ENCODE peak calls at places on chromosomes 1 and 21, in eight cellular contexts. W, G, B, O, Y, R, Q and L are unnamed samples.

GRCh38 chr21:15139881-15140280 is 75.1 kb upstream of the NRIP1 start:
- DNase-seq in W (no peak), G (no peak), B (no peak), O (no peak), Y (no peak), R (no peak), Q (no peak), L (no peak)

GRCh38 chr1:33379631-33380354 is 51.1 kb downstream of the PHC2 start:
- DNase-seq in W (no peak), G (no peak), B (no peak), O (no peak), Y (no peak), R (no peak), Q (no peak), L (no peak)

GRCh38 chr1:206694551-206695124 is 9.9 kb downstream of the MAPKAPK2 start:
- DNase-seq in W (no peak), G (no peak), B (no peak), O (no peak), Y (no peak), R (no peak), Q (no peak), L (no peak)

GRCh38 chr1:203368624-203369451 is 17.9 kb upstream of the FMOD start:
- DNase-seq in W (no peak), G (no peak), B (peak; percentile 55), O (peak; percentile 87), Y (no peak), R (no peak), Q (no peak), L (peak; percentile 18)

GRCh38 chr1:21324368-21325137 is 34.3 kb upstream of the ECE1 start:
- DNase-seq in W (no peak), G (no peak), B (peak; percentile 73), O (peak; percentile 95), Y (no peak), R (peak; percentile 24), Q (peak; percentile 57), L (peak; percentile 88)

GRCh38 chr1:76046149-76046548 is 28.4 kb upstream of the ST6GALNAC3 start:
- DNase-seq in W (no peak), G (no peak), B (no peak), O (no peak), Y (no peak), R (no peak), Q (no peak), L (no peak)

GRCh38 chr1:162725301-162725834 is 65.1 kb upstream of the HSD17B7 start:
- DNase-seq in W (no peak), G (no peak), B (no peak), O (peak; percentile 37), Y (no peak), R (no peak), Q (no peak), L (no peak)

GRCh38 chr1:32627596-32628162 is 22.7 kb downstream of the ZBTB8OS start:
- DNase-seq in W (no peak), G (peak; percentile 30), B (no peak), O (peak; percentile 53), Y (no peak), R (no peak), Q (no peak), L (no peak)

GRCh38 chr1:29849038-29849750 is 612.9 kb downstream of the PTPRU start:
- DNase-seq in W (no peak), G (peak; percentile 26), B (peak; percentile 17), O (peak; percentile 53), Y (peak; percentile 50), R (no peak), Q (no peak), L (peak; percentile 5)

GRCh38 chr1:23670709-23671108 is 20.9 kb upstream of the RPL11 start:
- DNase-seq in W (no peak), G (no peak), B (no peak), O (no peak), Y (no peak), R (no peak), Q (no peak), L (no peak)

GRCh38 chr1:197904126-197904787 is 1.8 kb downstream of the C1orf53 start:
- DNase-seq in W (no peak), G (no peak), B (no peak), O (no peak), Y (no peak), R (no peak), Q (no peak), L (no peak)

GRCh38 chr1:3271866-3272265 is 182.6 kb upstream of the ARHGEF16 start:
- DNase-seq in W (no peak), G (no peak), B (no peak), O (no peak), Y (no peak), R (no peak), Q (no peak), L (no peak)

GRCh38 chr1:115771094-115771846 is 2.8 kb upstream of the CASQ2 start:
- DNase-seq in W (no peak), G (no peak), B (no peak), O (peak; percentile 43), Y (no peak), R (no peak), Q (no peak), L (no peak)

GRCh38 chr1:17679856-17680255 is 75.3 kb upstream of the ACTL8 start:
- DNase-seq in W (no peak), G (no peak), B (no peak), O (no peak), Y (no peak), R (no peak), Q (no peak), L (no peak)

GRCh38 chr1:228177183-228177475 is 11.5 kb downstream of the IBA57 start:
- DNase-seq in W (no peak), G (no peak), B (no peak), O (no peak), Y (no peak), R (no peak), Q (no peak), L (no peak)

GRCh38 chr1:110477041-110477440 is 26.1 kb downstream of the PROK1 start:
- DNase-seq in W (no peak), G (no peak), B (peak; percentile 63), O (peak; percentile 86), Y (no peak), R (no peak), Q (peak; percentile 36), L (peak; percentile 70)

GRCh38 chr1:163609858-163610257 is 288.1 kb downstream of the NUF2 start:
- DNase-seq in W (no peak), G (no peak), B (no peak), O (no peak), Y (no peak), R (no peak), Q (no peak), L (no peak)

GRCh38 chr1:54277451-54278355 is 77.7 kb downstream of the MRPL37 start:
- DNase-seq in W (peak; percentile 27), G (no peak), B (no peak), O (no peak), Y (no peak), R (no peak), Q (no peak), L (no peak)

GRCh38 chr1:212614398-212615091 is 6.0 kb downstream of the ATF3 start:
- DNase-seq in W (no peak), G (no peak), B (no peak), O (no peak), Y (no peak), R (no peak), Q (no peak), L (no peak)

GRCh38 chr1:84871181-84871580 is 21.8 kb downstream of the LPAR3 start:
- DNase-seq in W (no peak), G (no peak), B (no peak), O (no peak), Y (no peak), R (no peak), Q (no peak), L (no peak)

GRCh38 chr1:19435181-19435580 is 50.2 kb downstream of the CAPZB start:
- DNase-seq in W (no peak), G (no peak), B (no peak), O (peak; percentile 85), Y (no peak), R (no peak), Q (no peak), L (no peak)

GRCh38 chr1:59477286-59477685 is 180.4 kb downstream of the FGGY start:
- DNase-seq in W (no peak), G (no peak), B (no peak), O (peak; percentile 75), Y (no peak), R (no peak), Q (no peak), L (peak; percentile 50)

GRCh38 chr1:63902844-63903589 is 129.2 kb downstream of the ROR1 start:
- DNase-seq in W (peak; percentile 31), G (no peak), B (no peak), O (peak; percentile 78), Y (no peak), R (no peak), Q (no peak), L (no peak)

GRCh38 chr1:17627239-17628052 is 87.9 kb downstream of the ARHGEF10L start:
- DNase-seq in W (no peak), G (no peak), B (no peak), O (no peak), Y (no peak), R (no peak), Q (no peak), L (no peak)

GRCh38 chr1:200311256-200311655 is 98.6 kb downstream of the ZNF281 start:
- DNase-seq in W (no peak), G (no peak), B (no peak), O (peak; percentile 80), Y (no peak), R (no peak), Q (peak; percentile 22), L (no peak)

GRCh38 chr1:219713981-219714381 is 101.1 kb upstream of the ZC3H11B start:
- DNase-seq in W (no peak), G (no peak), B (no peak), O (no peak), Y (no peak), R (no peak), Q (no peak), L (no peak)